ENCODE peak calls at places on chromosomes 2 and 18, in ten cellular contexts. U, L, T, B, F, M, X, S, Y and K are unnamed samples.
A peak's percentile ranks its signal among the peaks of the same experiment; 100 is the strongest.

GRCh38 chr2:61162721-61163120 is 733 bp downstream of the C2orf74 start:
- DNase-seq in U (no peak), Y (no peak), L (no peak), M (no peak), X (no peak), F (no peak), B (no peak), S (no peak), T (no peak), K (no peak)

GRCh38 chr2:46163804-46164569 is 133.2 kb upstream of the EPAS1 start:
- DNase-seq in S (no peak), F (peak; percentile 25), U (no peak), Y (no peak), T (no peak), L (peak; percentile 29), B (no peak), M (no peak), X (no peak), K (no peak)

GRCh38 chr2:159893439-159893838 is 95.4 kb upstream of the CD302 start:
- DNase-seq in S (no peak), U (no peak), M (no peak), X (no peak), L (no peak), T (no peak), Y (no peak), F (no peak), B (no peak), K (no peak)

GRCh38 chr2:152506843-152507242 is 171.9 kb downstream of the FMNL2 start:
- DNase-seq in X (no peak), S (no peak), L (peak; percentile 57), F (no peak), B (no peak), T (peak; percentile 49), M (no peak), Y (no peak), U (no peak), K (no peak)

GRCh38 chr2:43898134-43898957 is 59.6 kb downstream of the ABCG8 start:
- DNase-seq in U (no peak), B (no peak), X (no peak), T (no peak), L (no peak), S (no peak), Y (no peak), M (peak; percentile 72), F (no peak), K (peak; percentile 51)

GRCh38 chr2:220789961-220790360 is 782.1 kb downstream of the EPHA4 start:
- DNase-seq in F (peak; percentile 23), M (no peak), S (no peak), L (peak; percentile 45), Y (no peak), B (no peak), X (no peak), T (no peak), U (peak; percentile 47), K (no peak)

GRCh38 chr2:123993728-123994323 is 31.3 kb upstream of the CNTNAP5 start:
- DNase-seq in X (peak; percentile 38), B (no peak), U (peak; percentile 23), Y (no peak), M (no peak), T (no peak), F (peak; percentile 6), S (peak; percentile 7), L (peak; percentile 62), K (peak; percentile 58)

GRCh38 chr2:113050921-113051895 is 1.5 kb downstream of the IL36B start:
- DNase-seq in M (no peak), U (no peak), T (no peak), L (no peak), B (no peak), X (no peak), Y (no peak), S (no peak), F (no peak), K (no peak)

GRCh38 chr2:32009479-32010256 is 1.1 kb downstream of the MEMO1 start:
- DNase-seq in B (peak; percentile 20), T (peak; percentile 69), X (peak; percentile 48), L (peak; percentile 38), U (peak; percentile 44), M (peak; percentile 80), Y (no peak), F (peak; percentile 21), S (peak; percentile 75), K (peak; percentile 68)

GRCh38 chr2:85549826-85550225 is 10.9 kb downstream of the MAT2A start:
- DNase-seq in M (no peak), U (peak; percentile 90), L (peak; percentile 95), F (peak; percentile 96), T (no peak), S (peak; percentile 85), Y (no peak), B (no peak), X (no peak), K (no peak)

GRCh38 chr2:98884658-98885057 is 51.4 kb downstream of the CRACDL start:
- DNase-seq in F (no peak), Y (no peak), L (no peak), U (no peak), T (no peak), S (no peak), B (no peak), X (no peak), M (no peak), K (no peak)

GRCh38 chr18:55856191-55856590 is 268.2 kb upstream of the TCF4 start:
- DNase-seq in X (no peak), M (no peak), F (peak; percentile 86), L (peak; percentile 66), Y (peak; percentile 32), S (peak; percentile 32), B (no peak), U (peak; percentile 62), T (no peak), K (no peak)

GRCh38 chr2:59693176-59693959 is 860.1 kb downstream of the BCL11A start:
- DNase-seq in U (no peak), X (no peak), L (no peak), M (no peak), F (no peak), S (no peak), T (no peak), Y (no peak), B (no peak), K (no peak)

GRCh38 chr2:145012806-145013205 is 492.9 kb upstream of the ZEB2 start:
- DNase-seq in Y (no peak), M (no peak), T (no peak), X (no peak), L (no peak), S (no peak), F (no peak), B (no peak), U (no peak), K (no peak)

GRCh38 chr2:28224648-28225471 is 167.8 kb upstream of the FOSL2 start:
- DNase-seq in F (peak; percentile 98), L (peak; percentile 96), X (no peak), B (no peak), S (peak; percentile 70), M (no peak), Y (no peak), U (peak; percentile 80), T (no peak), K (no peak)

GRCh38 chr2:94956797-94957391 is 68.6 kb upstream of the MAL start:
- DNase-seq in L (peak; percentile 46), M (no peak), X (peak; percentile 51), S (peak; percentile 69), B (peak; percentile 10), U (peak; percentile 62), Y (no peak), T (no peak), F (peak; percentile 23), K (peak; percentile 68)

GRCh38 chr2:28160986-28161425 is 231.7 kb upstream of the FOSL2 start:
- DNase-seq in T (no peak), F (peak; percentile 98), X (no peak), M (no peak), Y (no peak), U (peak; percentile 75), L (peak; percentile 95), S (peak; percentile 36), B (no peak), K (no peak)

GRCh38 chr2:236210536-236210935 is 42.4 kb upstream of the GBX2 start:
- DNase-seq in L (no peak), T (no peak), Y (no peak), X (no peak), S (no peak), B (no peak), M (no peak), U (no peak), F (no peak), K (no peak)

GRCh38 chr2:8679567-8679826 is 2.4 kb upstream of the ID2 start:
- DNase-seq in U (no peak), F (no peak), M (no peak), T (no peak), X (no peak), B (no peak), L (no peak), S (no peak), Y (no peak), K (no peak)

GRCh38 chr2:181393472-181393871 is 63.7 kb upstream of the ITGA4 start:
- DNase-seq in Y (no peak), X (peak; percentile 96), S (peak; percentile 56), M (no peak), F (peak; percentile 62), T (no peak), L (peak; percentile 52), U (peak; percentile 76), B (no peak), K (no peak)

GRCh38 chr2:202514732-202515131 is 120.0 kb upstream of the FAM117B start:
- DNase-seq in F (no peak), X (no peak), U (no peak), Y (no peak), M (no peak), B (no peak), T (no peak), S (no peak), L (no peak), K (no peak)

GRCh38 chr2:223047260-223047761 is 4.7 kb upstream of the KCNE4 start:
- DNase-seq in T (no peak), L (peak; percentile 78), U (peak; percentile 82), M (no peak), S (peak; percentile 65), B (no peak), X (no peak), F (peak; percentile 98), Y (no peak), K (no peak)

GRCh38 chr2:121626777-121627524 is 22.3 kb downstream of the CLASP1 start:
- DNase-seq in B (no peak), L (peak; percentile 96), U (no peak), F (peak; percentile 16), Y (peak; percentile 31), T (no peak), M (no peak), X (no peak), S (no peak), K (no peak)

GRCh38 chr2:73268831-73269685 is 15.2 kb downstream of the FBXO41 start:
- DNase-seq in S (peak; percentile 59), M (peak; percentile 73), X (no peak), L (peak; percentile 32), T (peak; percentile 77), F (no peak), B (peak; percentile 58), Y (no peak), U (peak; percentile 26), K (peak; percentile 45)

GRCh38 chr2:197846120-197846519 is 41.7 kb downstream of the PLCL1 start:
- DNase-seq in T (no peak), X (no peak), B (no peak), M (no peak), F (no peak), Y (no peak), U (no peak), S (no peak), L (no peak), K (no peak)

GRCh38 chr2:118986733-118987132 is 44.7 kb downstream of the MARCO start:
- DNase-seq in B (no peak), U (no peak), T (no peak), Y (no peak), M (no peak), X (peak; percentile 36), L (no peak), F (no peak), S (no peak), K (no peak)